ENCODE peak calls at places on chromosomes 1 and 21, in nine cellular contexts. Z is bronchial epithelial cell, M is upper lobe of right lung, T is fibroblast of the aortic adventitia, V is neural progenitor cell, R is fibroblast of mammary gland, J is heart right ventricle, Q is nephron progenitor cell, Y is HFFc6. E is an unnamed sample.

GRCh38 chr1:886311-886710 is 37.4 kb upstream of the SAMD11 start:
- DNase-seq in Z (no peak), T (peak; percentile 5), M (no peak), V (no peak), J (no peak), Y (no peak), Q (no peak), R (no peak), E (no peak)

GRCh38 chr1:57831624-57832023 is 407.8 kb upstream of the DAB1 start:
- DNase-seq in M (no peak), Y (peak; percentile 8), T (peak; percentile 19), R (peak; percentile 77), Z (peak; percentile 97), V (no peak), J (no peak), Q (no peak), E (peak; percentile 11)

GRCh38 chr21:14080040-14080763 is 130.6 kb downstream of the LIPI start:
- DNase-seq in Q (no peak), M (no peak), V (peak; percentile 82), Z (no peak), Y (no peak), T (no peak), R (no peak), J (no peak), E (no peak)

GRCh38 chr1:6497215-6497866 is 5.9 kb upstream of the PLEKHG5 start:
- DNase-seq in Q (peak; percentile 82), M (no peak), Y (peak; percentile 19), Z (peak; percentile 29), T (peak; percentile 41), V (peak; percentile 92), J (peak; percentile 65), R (no peak), E (peak; percentile 40)

GRCh38 chr1:183685112-183685713 is 32.1 kb upstream of the APOBEC4 start:
- DNase-seq in V (peak; percentile 65), J (no peak), Q (peak; percentile 11), Y (peak; percentile 46), Z (peak; percentile 55), M (no peak), T (peak; percentile 78), R (peak; percentile 64), E (peak; percentile 74)

GRCh38 chr1:200512191-200512590 is 102.4 kb upstream of the ZNF281 start:
- DNase-seq in T (peak; percentile 89), Y (peak; percentile 81), Q (no peak), V (no peak), M (no peak), Z (peak; percentile 72), R (peak; percentile 96), J (no peak), E (no peak)

GRCh38 chr1:87155180-87155579 is 173.5 kb upstream of the LMO4 start:
- DNase-seq in T (no peak), Z (no peak), Y (no peak), M (no peak), V (no peak), J (no peak), Q (no peak), R (no peak), E (no peak)

GRCh38 chr21:46667735-46668380 is 32.4 kb downstream of the PRMT2 start:
- DNase-seq in Z (peak; percentile 30), J (no peak), R (peak; percentile 27), Q (peak; percentile 72), Y (no peak), V (peak; percentile 79), T (peak; percentile 31), M (no peak), E (peak; percentile 30)

GRCh38 chr1:209063816-209064664 is 519.5 kb upstream of the CAMK1G start:
- DNase-seq in T (no peak), Z (no peak), Q (no peak), M (no peak), V (no peak), R (no peak), J (no peak), Y (no peak), E (no peak)

GRCh38 chr1:157932082-157932481 is 61.4 kb upstream of the KIRREL1 start:
- DNase-seq in V (no peak), Z (peak; percentile 86), R (peak; percentile 79), T (peak; percentile 56), Y (no peak), Q (no peak), J (no peak), M (no peak), E (peak; percentile 19)

GRCh38 chr1:7103322-7104052 is 318.2 kb downstream of the CAMTA1 start:
- DNase-seq in J (no peak), M (no peak), V (no peak), Z (peak; percentile 1), T (no peak), R (no peak), Y (no peak), Q (no peak), E (peak; percentile 3)

GRCh38 chr1:221290669-221291068 is 411.4 kb downstream of the HLX start:
- DNase-seq in Q (no peak), J (no peak), V (no peak), M (no peak), Y (no peak), R (no peak), Z (no peak), T (no peak), E (no peak)

DNA sequence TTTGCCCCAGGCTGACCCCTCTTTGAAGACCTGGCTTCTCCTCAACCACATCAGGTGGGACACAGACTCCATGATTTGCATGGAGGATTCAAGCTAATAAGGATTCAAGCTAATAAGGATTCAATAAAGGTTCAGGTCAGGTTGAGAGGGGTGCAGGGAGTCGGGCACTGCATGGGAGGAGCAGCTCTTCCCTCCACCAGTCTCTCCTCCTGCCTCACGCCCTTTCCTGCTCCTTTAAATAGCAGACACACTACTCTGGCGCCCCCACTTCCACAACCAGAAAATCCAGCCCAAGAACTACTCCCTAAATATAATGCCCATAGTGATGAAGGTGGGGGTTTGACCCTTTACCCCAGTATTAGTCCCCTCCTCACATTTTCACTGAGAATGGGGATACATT is 7.1 kb downstream of the MEX3A start:
- DNase-seq in R (no peak), J (no peak), Q (no peak), T (no peak), Y (no peak), M (no peak), Z (no peak), V (peak; percentile 35), E (no peak)
- TF ChIP-seq CTCF in R (no peak), J (no peak), Q (no peak), T (no peak), Y (no peak), M (no peak), Z (no peak), V (peak; percentile 18), E (no peak)

DNA sequence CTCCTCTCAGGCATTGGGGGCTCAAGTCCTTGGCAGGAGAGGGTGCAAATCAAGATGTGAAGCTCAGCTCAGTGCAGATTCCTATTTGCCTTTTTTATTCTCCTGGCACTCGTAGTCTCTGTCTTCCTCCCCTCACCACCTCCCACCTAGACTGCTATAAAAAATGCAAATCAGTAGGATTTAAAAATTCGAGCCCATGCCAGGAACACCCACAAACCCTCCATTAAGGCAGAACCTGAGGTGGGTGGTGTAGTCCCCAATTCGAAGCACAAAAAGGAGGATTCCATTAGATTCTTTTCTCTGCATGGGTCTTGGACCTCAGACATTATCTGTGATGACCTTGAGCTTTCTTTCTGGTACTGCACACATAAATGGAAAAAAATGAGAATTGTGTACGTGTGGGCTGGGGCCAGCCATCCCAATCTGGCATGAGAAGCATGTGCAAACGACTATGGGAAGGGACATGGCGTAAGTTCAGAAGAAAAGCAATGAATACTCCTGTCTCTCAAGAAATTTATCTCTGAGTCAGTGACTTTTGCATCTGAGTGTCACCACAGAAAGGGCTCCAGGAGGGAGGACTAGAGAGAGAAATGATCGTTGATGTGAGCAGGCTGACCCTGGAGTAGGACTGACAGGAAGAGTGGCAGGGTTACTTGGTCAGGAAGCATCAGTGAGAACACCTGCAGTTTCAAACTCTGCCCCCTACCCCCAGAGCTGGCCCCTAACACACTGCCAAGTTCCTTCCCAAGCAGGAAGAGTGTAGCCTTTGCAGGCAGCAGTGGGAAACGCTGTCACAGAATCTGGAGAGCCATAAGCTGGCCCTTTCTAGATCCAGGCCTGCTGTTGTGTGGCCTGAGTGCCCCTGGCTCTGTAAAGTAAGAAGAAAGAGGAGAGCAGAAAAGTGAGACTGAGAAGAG is 1.7 kb downstream of the INKA2 start:
- DNase-seq in J (no peak), Q (no peak), T (no peak), V (peak; percentile 25), Y (no peak), M (no peak), Z (no peak), R (no peak), E (no peak)
- TF ChIP-seq CTCF in J (no peak), Q (no peak), T (no peak), V (no peak), Y (no peak), M (no peak), Z (no peak), R (no peak), E (no peak)

GRCh38 chr21:43645987-43646386 is 13.3 kb downstream of the HSF2BP start:
- DNase-seq in V (no peak), M (no peak), Z (no peak), Y (no peak), T (no peak), Q (no peak), J (no peak), R (no peak), E (no peak)

GRCh38 chr21:43643193-43643592 is 16.1 kb downstream of the HSF2BP start:
- DNase-seq in J (no peak), V (no peak), Y (no peak), Z (no peak), R (no peak), T (no peak), Q (no peak), M (no peak), E (no peak)

GRCh38 chr21:43646550-43647260 is 12.6 kb downstream of the HSF2BP start:
- DNase-seq in Q (peak; percentile 89), T (peak; percentile 95), Y (peak; percentile 83), R (peak; percentile 92), M (peak; percentile 94), Z (peak; percentile 95), J (peak; percentile 90), V (peak; percentile 93), E (peak; percentile 96)

GRCh38 chr21:43644609-43645008 is 14.7 kb downstream of the HSF2BP start:
- DNase-seq in J (no peak), Z (peak; percentile 68), M (no peak), V (no peak), R (peak; percentile 58), Y (peak; percentile 48), Q (no peak), T (peak; percentile 44), E (peak; percentile 65)

DNA sequence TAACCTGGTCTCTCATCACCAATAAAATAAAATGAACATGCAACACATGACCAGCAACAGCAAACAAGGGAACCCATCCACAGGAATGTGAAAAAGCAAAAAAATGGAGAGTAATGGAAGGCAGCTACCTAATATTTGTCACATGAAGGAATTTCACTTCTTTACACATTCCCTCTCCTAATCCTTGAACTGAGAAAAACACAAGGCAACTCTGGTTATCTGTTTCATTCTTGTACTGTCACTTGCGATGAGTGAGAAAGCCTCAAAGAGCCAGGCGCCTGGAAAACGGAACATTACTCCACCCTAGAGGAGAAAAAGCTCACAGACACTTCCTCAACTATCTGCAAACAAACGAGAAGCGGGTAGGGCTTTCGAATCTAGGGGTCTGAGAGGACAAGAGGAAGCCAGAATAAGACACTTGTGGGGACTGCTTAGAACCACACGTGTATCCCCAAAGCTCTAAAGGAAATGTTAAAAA is 13.8 kb downstream of the HSF2BP start:
- DNase-seq in M (no peak), T (peak; percentile 84), Z (peak; percentile 84), R (peak; percentile 77), V (peak; percentile 66), Y (peak; percentile 67), Q (peak; percentile 26), J (no peak), E (peak; percentile 95)
- TF ChIP-seq CTCF in M (peak; percentile 54), T (peak; percentile 70), Z (peak; percentile 73), R (peak; percentile 73), V (peak; percentile 51), Y (peak; percentile 70), Q (peak; percentile 35), J (peak; percentile 45), E (peak; percentile 71)

GRCh38 chr1:64857347-64857746 is 109.0 kb downstream of the JAK1 start:
- DNase-seq in J (no peak), Q (no peak), Y (no peak), V (no peak), R (no peak), M (no peak), T (no peak), Z (no peak), E (no peak)
- TF ChIP-seq CTCF in J (no peak), Q (no peak), Y (no peak), V (no peak), R (no peak), M (no peak), T (no peak), Z (no peak), E (no peak)